ENCODE peak calls at places on chromosomes 11 and 22, in nine cellular contexts. D is activated naive CD8-positive, alpha-beta T cell treated with anti-CD3 and anti-CD28 coated beads, Interleukin-2, amount 50 U/mL, for 16 hours; K is cardiac muscle cell; F is Calu3; P is naive thymus-derived CD8-positive, alpha-beta T cell; Q is cerebellar nuclear complex; M is head of caudate nucleus; Z is SK-MEL-5; R is Caki2. X is an unnamed sample.
A peak's percentile ranks its signal among the peaks of the same experiment; 100 is the strongest.

GRCh38 chr22:39661842-39662676 is 91.5 kb downstream of the CACNA1I start:
- DNase-seq in D (peak; percentile 54), K (peak; percentile 48), F (peak; percentile 79), P (peak; percentile 88), Q (no peak), M (no peak), Z (no peak), R (no peak), X (no peak)

GRCh38 chr22:45008853-45009751 is 703 bp downstream of the PHF21B start:
- DNase-seq in D (no peak), K (peak; percentile 48), F (no peak), P (no peak), Q (no peak), M (peak; percentile 38), Z (no peak), R (no peak), X (no peak)

GRCh38 chr11:15145635-15146034 is 30.9 kb downstream of the INSC start:
- DNase-seq in D (no peak), K (no peak), F (peak; percentile 45), P (no peak), Q (no peak), M (no peak), Z (no peak), R (peak; percentile 13), X (peak; percentile 1)

GRCh38 chr11:6251120-6251733 is 8.4 kb upstream of the CCKBR start:
- DNase-seq in D (no peak), K (peak; percentile 79), F (peak; percentile 83), P (peak; percentile 29), Q (no peak), M (peak; percentile 72), Z (peak; percentile 74), R (peak; percentile 42), X (peak; percentile 62)

GRCh38 chr11:96338910-96339703 is 3.9 kb downstream of the MAML2 start:
- DNase-seq in D (no peak), K (no peak), F (no peak), P (peak; percentile 56), Q (no peak), M (peak; percentile 69), Z (peak; percentile 87), R (no peak), X (peak; percentile 60)

GRCh38 chr11:122486793-122487495 is 168.6 kb upstream of the UBASH3B start:
- DNase-seq in D (no peak), K (peak; percentile 12), F (no peak), P (no peak), Q (no peak), M (no peak), Z (peak; percentile 3), R (peak; percentile 1), X (peak; percentile 30)

GRCh38 chr11:66933508-66933907 is 24.7 kb downstream of the PC start:
- DNase-seq in D (no peak), K (no peak), F (no peak), P (no peak), Q (no peak), M (no peak), Z (no peak), R (no peak), X (no peak)

GRCh38 chr22:22450343-22450839 is 58.2 kb downstream of the ZNF280B start:
- DNase-seq in D (no peak), K (no peak), F (no peak), P (no peak), Q (no peak), M (peak; percentile 31), Z (peak; percentile 32), R (no peak), X (peak; percentile 52)

GRCh38 chr11:78221396-78222315 is 32.9 kb downstream of the USP35 start:
- DNase-seq in D (no peak), K (no peak), F (no peak), P (no peak), Q (no peak), M (peak; percentile 5), Z (no peak), R (no peak), X (no peak)

GRCh38 chr11:76086713-76087635 is 119.3 kb downstream of the WNT11 start:
- DNase-seq in D (no peak), K (no peak), F (no peak), P (no peak), Q (no peak), M (no peak), Z (no peak), R (no peak), X (no peak)

GRCh38 chr11:46963848-46964247 is 27.3 kb downstream of the CSTPP1 start:
- DNase-seq in D (no peak), K (no peak), F (no peak), P (no peak), Q (no peak), M (no peak), Z (no peak), R (no peak), X (no peak)

GRCh38 chr11:28632338-28632737 is 524.1 kb downstream of the METTL15 start:
- DNase-seq in D (no peak), K (no peak), F (no peak), P (no peak), Q (no peak), M (no peak), Z (no peak), R (no peak), X (no peak)

GRCh38 chr22:17350292-17350691 is 19.0 kb upstream of the CECR2 start:
- DNase-seq in D (no peak), K (no peak), F (no peak), P (no peak), Q (no peak), M (no peak), Z (peak; percentile 73), R (no peak), X (no peak)

GRCh38 chr11:58905141-58905715 is 34.1 kb upstream of the GLYATL1 start:
- DNase-seq in D (no peak), K (peak; percentile 45), F (no peak), P (no peak), Q (no peak), M (peak; percentile 35), Z (no peak), R (peak; percentile 71), X (no peak)

GRCh38 chr11:74487875-74488274 is 5.6 kb downstream of the LIPT2 start:
- DNase-seq in D (no peak), K (no peak), F (peak; percentile 63), P (no peak), Q (no peak), M (no peak), Z (peak; percentile 73), R (no peak), X (no peak)

GRCh38 chr11:59141673-59142460 is 789 bp upstream of the FAM111A start:
- DNase-seq in D (no peak), K (no peak), F (no peak), P (no peak), Q (no peak), M (no peak), Z (no peak), R (no peak), X (no peak)

GRCh38 chr22:46958191-46958590 is 195.7 kb downstream of the TBC1D22A start:
- DNase-seq in D (no peak), K (no peak), F (no peak), P (no peak), Q (no peak), M (no peak), Z (no peak), R (no peak), X (no peak)

GRCh38 chr11:118790357-118791014 is 478 bp downstream of the DDX6 start:
- DNase-seq in D (peak; percentile 19), K (peak; percentile 66), F (peak; percentile 30), P (peak; percentile 71), Q (no peak), M (peak; percentile 81), Z (peak; percentile 39), R (peak; percentile 62), X (peak; percentile 57)

GRCh38 chr11:74932797-74933196 is 16.1 kb downstream of the XRRA1 start:
- DNase-seq in D (no peak), K (no peak), F (no peak), P (no peak), Q (no peak), M (no peak), Z (no peak), R (no peak), X (no peak)

GRCh38 chr11:128777369-128778011 is 83.6 kb downstream of the FLI1 start:
- DNase-seq in D (no peak), K (no peak), F (no peak), P (no peak), Q (no peak), M (no peak), Z (no peak), R (no peak), X (no peak)

GRCh38 chr11:65593518-65594414 is 1.8 kb downstream of the KCNK7 start:
- DNase-seq in D (no peak), K (peak; percentile 55), F (peak; percentile 48), P (peak; percentile 59), Q (no peak), M (peak; percentile 85), Z (peak; percentile 39), R (no peak), X (peak; percentile 37)

GRCh38 chr22:50713008-50713385 is 25.0 kb upstream of the ACR start:
- DNase-seq in D (no peak), K (no peak), F (no peak), P (no peak), Q (no peak), M (no peak), Z (no peak), R (no peak), X (no peak)

GRCh38 chr11:3050386-3051325 is 6.6 kb downstream of the CARS1 start:
- DNase-seq in D (no peak), K (no peak), F (no peak), P (no peak), Q (no peak), M (no peak), Z (no peak), R (no peak), X (no peak)

GRCh38 chr22:17949926-17950473 is 74.4 kb downstream of the MICAL3 start:
- DNase-seq in D (no peak), K (no peak), F (no peak), P (no peak), Q (no peak), M (no peak), Z (no peak), R (peak; percentile 69), X (no peak)

GRCh38 chr11:17771841-17772401 is 37.3 kb downstream of the KCNC1 start:
- DNase-seq in D (no peak), K (no peak), F (no peak), P (no peak), Q (no peak), M (no peak), Z (no peak), R (no peak), X (no peak)

GRCh38 chr11:111349191-111349695 is 29.8 kb downstream of the POU2AF1 start:
- DNase-seq in D (no peak), K (no peak), F (no peak), P (no peak), Q (no peak), M (no peak), Z (no peak), R (no peak), X (no peak)

GRCh38 chr22:19057999-19058491 is 64.2 kb downstream of the DGCR2 start:
- DNase-seq in D (no peak), K (no peak), F (no peak), P (no peak), Q (no peak), M (no peak), Z (no peak), R (no peak), X (no peak)

GRCh38 chr11:78961186-78961782 is 386.6 kb upstream of the NARS2 start:
- DNase-seq in D (no peak), K (no peak), F (peak; percentile 62), P (no peak), Q (no peak), M (no peak), Z (peak; percentile 33), R (no peak), X (no peak)

GRCh38 chr11:71334191-71334590 is 81.8 kb upstream of the SHANK2 start:
- DNase-seq in D (no peak), K (no peak), F (no peak), P (no peak), Q (no peak), M (no peak), Z (no peak), R (no peak), X (no peak)

GRCh38 chr11:111510311-111510710 is 1.9 kb downstream of the BTG4 start:
- DNase-seq in D (no peak), K (no peak), F (no peak), P (no peak), Q (no peak), M (no peak), Z (no peak), R (no peak), X (no peak)

GRCh38 chr11:74570266-74571061 is 21.9 kb upstream of the POLD3 start:
- DNase-seq in D (no peak), K (peak; percentile 62), F (peak; percentile 70), P (peak; percentile 19), Q (no peak), M (peak; percentile 66), Z (peak; percentile 84), R (peak; percentile 21), X (peak; percentile 73)